ENCODE peak calls at places on chromosomes 1 and 21, in four cellular contexts. C, L, U and Y are unnamed samples.

GRCh38 chr1:226738421-226738994 is 574 bp downstream of the ITPKB start:
- DNase-seq in C (peak), L (peak), U (peak), Y (peak)

GRCh38 chr1:181262069-181262468 is 173.6 kb downstream of the IER5 start:
- DNase-seq in C (no peak), L (no peak), U (no peak), Y (no peak)

GRCh38 chr1:14924455-14925325 is 228.9 kb upstream of the TMEM51 start:
- DNase-seq in U (peak), L (no peak), C (peak), Y (peak)

GRCh38 chr21:44353200-44353970 is at the start of gene TRPM2:
- DNase-seq in C (peak), L (no peak), U (no peak), Y (no peak)

GRCh38 chr1:37559080-37559479 is 2.3 kb downstream of the DNALI1 start:
- DNase-seq in U (no peak), L (no peak), C (no peak), Y (no peak)

GRCh38 chr21:45962531-45963224 is 18.9 kb upstream of the COL6A1 start:
- DNase-seq in C (no peak), U (no peak), L (no peak), Y (no peak)

GRCh38 chr1:42753070-42753469 is 13.0 kb upstream of the CLDN19 start:
- DNase-seq in C (no peak), L (no peak), U (peak), Y (peak)

GRCh38 chr1:159188375-159188788 is 16.3 kb upstream of the ACKR1 start:
- DNase-seq in U (peak), L (no peak), C (peak), Y (peak)

GRCh38 chr1:54865238-54866073 is 21.5 kb downstream of the DHCR24 start:
- DNase-seq in U (no peak), L (no peak), C (no peak), Y (no peak)

GRCh38 chr1:99580451-99580850 is 65.5 kb upstream of the PALMD start:
- DNase-seq in L (no peak), U (no peak), C (no peak), Y (peak)

GRCh38 chr1:76940586-76941335 is 73.5 kb downstream of the ST6GALNAC5 start:
- DNase-seq in U (no peak), L (no peak), C (no peak), Y (no peak)

GRCh38 chr1:98908980-98909379 is 95.7 kb downstream of the PLPPR5 start:
- DNase-seq in U (no peak), C (no peak), L (no peak), Y (no peak)

GRCh38 chr1:1013105-1013921 is at the start of gene ISG15:
- DNase-seq in L (peak), U (peak), C (peak), Y (peak)

GRCh38 chr1:58943776-58944175 is 159.9 kb upstream of the JUN start:
- DNase-seq in U (peak), L (no peak), C (no peak), Y (no peak)

GRCh38 chr1:149945206-149945605 is 8.5 kb upstream of the MTMR11 start:
- DNase-seq in C (no peak), L (no peak), U (no peak), Y (no peak)